ENCODE peak calls at places on chromosomes 11 and 22, in ten cellular contexts. One of them, this sample, is unnamed.

GRCh38 chr22:21029486-21030025 is 2.8 kb downstream of the SLC7A4 start:
- DNase-seq in activated T-cell treated with anti-CD3 and anti-CD28 coated beads for 4 hours: no peak
- DNase-seq in AG08395: no peak
- DNase-seq in upper lobe of right lung: no peak
- DNase-seq in globus pallidus: no peak
- DNase-seq in ACHN: no peak
- DNase-seq in progenitor cell of endocrine pancreas: no peak
- DNase-seq in cardiac fibroblast: no peak
- DNase-seq in tibial artery: no peak
- DNase-seq in MCF 10A: no peak
- DNase-seq in this sample: no peak

GRCh38 chr11:106684944-106685343 is 333.3 kb downstream of the GUCY1A2 start:
- DNase-seq in AG08395: no peak
- DNase-seq in upper lobe of right lung: no peak
- DNase-seq in ACHN: no peak
- DNase-seq in MCF 10A: no peak
- DNase-seq in progenitor cell of endocrine pancreas: no peak
- DNase-seq in activated T-cell treated with anti-CD3 and anti-CD28 coated beads for 4 hours: no peak
- DNase-seq in cardiac fibroblast: no peak
- DNase-seq in tibial artery: no peak
- DNase-seq in globus pallidus: no peak
- DNase-seq in this sample: no peak

GRCh38 chr22:26672060-26672471 is 14.7 kb downstream of the MIAT start:
- DNase-seq in ACHN: no peak
- DNase-seq in tibial artery: no peak
- DNase-seq in globus pallidus: no peak
- DNase-seq in activated T-cell treated with anti-CD3 and anti-CD28 coated beads for 4 hours: no peak
- DNase-seq in upper lobe of right lung: no peak
- DNase-seq in MCF 10A: no peak
- DNase-seq in cardiac fibroblast: no peak
- DNase-seq in AG08395: no peak
- DNase-seq in progenitor cell of endocrine pancreas: no peak
- DNase-seq in this sample: peak; percentile 10

GRCh38 chr11:117188620-117189081 is 10.1 kb downstream of the SIDT2 start:
- DNase-seq in tibial artery: peak; percentile 55
- DNase-seq in progenitor cell of endocrine pancreas: no peak
- DNase-seq in MCF 10A: no peak
- DNase-seq in globus pallidus: no peak
- DNase-seq in ACHN: no peak
- DNase-seq in activated T-cell treated with anti-CD3 and anti-CD28 coated beads for 4 hours: no peak
- DNase-seq in AG08395: no peak
- DNase-seq in cardiac fibroblast: no peak
- DNase-seq in upper lobe of right lung: peak; percentile 80
- DNase-seq in this sample: no peak

GRCh38 chr11:119618208-119618909 is 110.6 kb downstream of the NECTIN1 start:
- DNase-seq in globus pallidus: peak; percentile 98
- DNase-seq in AG08395: no peak
- DNase-seq in cardiac fibroblast: peak; percentile 16
- DNase-seq in activated T-cell treated with anti-CD3 and anti-CD28 coated beads for 4 hours: no peak
- DNase-seq in ACHN: no peak
- DNase-seq in progenitor cell of endocrine pancreas: no peak
- DNase-seq in upper lobe of right lung: no peak
- DNase-seq in tibial artery: peak; percentile 76
- DNase-seq in MCF 10A: no peak
- DNase-seq in this sample: no peak

GRCh38 chr11:69035150-69035958 is 13.4 kb upstream of the TPCN2 start:
- DNase-seq in tibial artery: peak; percentile 56
- DNase-seq in upper lobe of right lung: no peak
- DNase-seq in MCF 10A: no peak
- DNase-seq in cardiac fibroblast: peak; percentile 39
- DNase-seq in AG08395: no peak
- DNase-seq in globus pallidus: no peak
- DNase-seq in progenitor cell of endocrine pancreas: no peak
- DNase-seq in activated T-cell treated with anti-CD3 and anti-CD28 coated beads for 4 hours: no peak
- DNase-seq in ACHN: no peak
- DNase-seq in this sample: no peak

GRCh38 chr11:4454031-4454430 is 4.9 kb downstream of the OR52K2 start:
- DNase-seq in tibial artery: no peak
- DNase-seq in globus pallidus: no peak
- DNase-seq in cardiac fibroblast: no peak
- DNase-seq in AG08395: no peak
- DNase-seq in MCF 10A: peak; percentile 30
- DNase-seq in activated T-cell treated with anti-CD3 and anti-CD28 coated beads for 4 hours: no peak
- DNase-seq in upper lobe of right lung: no peak
- DNase-seq in progenitor cell of endocrine pancreas: no peak
- DNase-seq in ACHN: no peak
- DNase-seq in this sample: no peak

GRCh38 chr22:48756146-48757111 is 1071.2 kb downstream of the BRD1 start:
- DNase-seq in AG08395: no peak
- DNase-seq in cardiac fibroblast: no peak
- DNase-seq in activated T-cell treated with anti-CD3 and anti-CD28 coated beads for 4 hours: no peak
- DNase-seq in tibial artery: no peak
- DNase-seq in progenitor cell of endocrine pancreas: peak; percentile 3
- DNase-seq in upper lobe of right lung: no peak
- DNase-seq in MCF 10A: no peak
- DNase-seq in ACHN: no peak
- DNase-seq in globus pallidus: no peak
- DNase-seq in this sample: no peak

GRCh38 chr11:122330466-122330865 is 214.5 kb upstream of the BLID start:
- DNase-seq in AG08395: no peak
- DNase-seq in MCF 10A: no peak
- DNase-seq in activated T-cell treated with anti-CD3 and anti-CD28 coated beads for 4 hours: no peak
- DNase-seq in upper lobe of right lung: no peak
- DNase-seq in globus pallidus: no peak
- DNase-seq in cardiac fibroblast: no peak
- DNase-seq in progenitor cell of endocrine pancreas: no peak
- DNase-seq in ACHN: no peak
- DNase-seq in tibial artery: no peak
- DNase-seq in this sample: no peak

GRCh38 chr22:20551805-20552449 is 44.5 kb downstream of the MED15 start:
- DNase-seq in tibial artery: peak; percentile 59
- DNase-seq in upper lobe of right lung: no peak
- DNase-seq in globus pallidus: peak; percentile 78
- DNase-seq in activated T-cell treated with anti-CD3 and anti-CD28 coated beads for 4 hours: no peak
- DNase-seq in cardiac fibroblast: no peak
- DNase-seq in progenitor cell of endocrine pancreas: no peak
- DNase-seq in MCF 10A: no peak
- DNase-seq in AG08395: no peak
- DNase-seq in ACHN: peak; percentile 37
- DNase-seq in this sample: peak; percentile 34

GRCh38 chr22:18032455-18033101 is 8.2 kb upstream of the MICAL3 start:
- DNase-seq in upper lobe of right lung: no peak
- DNase-seq in ACHN: peak; percentile 86
- DNase-seq in tibial artery: no peak
- DNase-seq in MCF 10A: peak; percentile 96
- DNase-seq in cardiac fibroblast: peak; percentile 43
- DNase-seq in progenitor cell of endocrine pancreas: no peak
- DNase-seq in globus pallidus: no peak
- DNase-seq in AG08395: peak; percentile 68
- DNase-seq in activated T-cell treated with anti-CD3 and anti-CD28 coated beads for 4 hours: no peak
- DNase-seq in this sample: no peak

GRCh38 chr11:125451400-125452124 is 44.5 kb downstream of the FEZ1 start:
- DNase-seq in ACHN: peak; percentile 22
- DNase-seq in AG08395: no peak
- DNase-seq in activated T-cell treated with anti-CD3 and anti-CD28 coated beads for 4 hours: no peak
- DNase-seq in upper lobe of right lung: peak; percentile 71
- DNase-seq in tibial artery: peak; percentile 57
- DNase-seq in MCF 10A: peak; percentile 5
- DNase-seq in cardiac fibroblast: peak; percentile 61
- DNase-seq in globus pallidus: peak; percentile 97
- DNase-seq in progenitor cell of endocrine pancreas: peak; percentile 28
- DNase-seq in this sample: no peak

GRCh38 chr11:114562166-114562916 is 2.7 kb upstream of the NXPE1 start:
- DNase-seq in progenitor cell of endocrine pancreas: no peak
- DNase-seq in globus pallidus: no peak
- DNase-seq in MCF 10A: no peak
- DNase-seq in ACHN: no peak
- DNase-seq in AG08395: no peak
- DNase-seq in tibial artery: no peak
- DNase-seq in upper lobe of right lung: no peak
- DNase-seq in cardiac fibroblast: peak; percentile 50
- DNase-seq in activated T-cell treated with anti-CD3 and anti-CD28 coated beads for 4 hours: no peak
- DNase-seq in this sample: no peak

GRCh38 chr11:8707541-8708270 is 25.1 kb downstream of the RPL27A start:
- DNase-seq in progenitor cell of endocrine pancreas: no peak
- DNase-seq in ACHN: no peak
- DNase-seq in cardiac fibroblast: no peak
- DNase-seq in AG08395: no peak
- DNase-seq in globus pallidus: no peak
- DNase-seq in tibial artery: peak; percentile 48
- DNase-seq in upper lobe of right lung: no peak
- DNase-seq in activated T-cell treated with anti-CD3 and anti-CD28 coated beads for 4 hours: no peak
- DNase-seq in MCF 10A: no peak
- DNase-seq in this sample: no peak

GRCh38 chr22:48309115-48309705 is 1518.5 kb downstream of the BRD1 start:
- DNase-seq in AG08395: no peak
- DNase-seq in ACHN: no peak
- DNase-seq in tibial artery: no peak
- DNase-seq in upper lobe of right lung: no peak
- DNase-seq in progenitor cell of endocrine pancreas: no peak
- DNase-seq in cardiac fibroblast: no peak
- DNase-seq in globus pallidus: no peak
- DNase-seq in MCF 10A: no peak
- DNase-seq in activated T-cell treated with anti-CD3 and anti-CD28 coated beads for 4 hours: no peak
- DNase-seq in this sample: no peak

GRCh38 chr11:27926981-27927481 is 180.9 kb downstream of the KIF18A start:
- DNase-seq in globus pallidus: no peak
- DNase-seq in ACHN: no peak
- DNase-seq in upper lobe of right lung: no peak
- DNase-seq in tibial artery: no peak
- DNase-seq in cardiac fibroblast: peak; percentile 61
- DNase-seq in AG08395: peak; percentile 87
- DNase-seq in MCF 10A: peak; percentile 73
- DNase-seq in activated T-cell treated with anti-CD3 and anti-CD28 coated beads for 4 hours: no peak
- DNase-seq in progenitor cell of endocrine pancreas: no peak
- DNase-seq in this sample: no peak

GRCh38 chr22:31947296-31947695 is 3.0 kb downstream of the YWHAH start:
- DNase-seq in cardiac fibroblast: peak; percentile 51
- DNase-seq in globus pallidus: no peak
- DNase-seq in ACHN: no peak
- DNase-seq in AG08395: no peak
- DNase-seq in MCF 10A: peak; percentile 70
- DNase-seq in upper lobe of right lung: no peak
- DNase-seq in tibial artery: no peak
- DNase-seq in activated T-cell treated with anti-CD3 and anti-CD28 coated beads for 4 hours: no peak
- DNase-seq in progenitor cell of endocrine pancreas: no peak
- DNase-seq in this sample: no peak

GRCh38 chr11:132311703-132312102 is 941.3 kb downstream of the NTM start:
- DNase-seq in AG08395: no peak
- DNase-seq in MCF 10A: no peak
- DNase-seq in ACHN: no peak
- DNase-seq in tibial artery: no peak
- DNase-seq in globus pallidus: peak; percentile 58
- DNase-seq in upper lobe of right lung: no peak
- DNase-seq in progenitor cell of endocrine pancreas: no peak
- DNase-seq in activated T-cell treated with anti-CD3 and anti-CD28 coated beads for 4 hours: no peak
- DNase-seq in cardiac fibroblast: no peak
- DNase-seq in this sample: no peak

GRCh38 chr11:65591939-65592814 is 3.4 kb downstream of the KCNK7 start:
- DNase-seq in upper lobe of right lung: peak; percentile 69
- DNase-seq in MCF 10A: no peak
- DNase-seq in ACHN: no peak
- DNase-seq in progenitor cell of endocrine pancreas: no peak
- DNase-seq in cardiac fibroblast: no peak
- DNase-seq in AG08395: no peak
- DNase-seq in globus pallidus: no peak
- DNase-seq in tibial artery: peak; percentile 63
- DNase-seq in activated T-cell treated with anti-CD3 and anti-CD28 coated beads for 4 hours: no peak
- DNase-seq in this sample: no peak

GRCh38 chr22:41052661-41053490 is 39.5 kb upstream of the EP300 start:
- DNase-seq in progenitor cell of endocrine pancreas: no peak
- DNase-seq in tibial artery: no peak
- DNase-seq in ACHN: no peak
- DNase-seq in AG08395: peak; percentile 20
- DNase-seq in activated T-cell treated with anti-CD3 and anti-CD28 coated beads for 4 hours: no peak
- DNase-seq in globus pallidus: no peak
- DNase-seq in MCF 10A: no peak
- DNase-seq in cardiac fibroblast: peak; percentile 62
- DNase-seq in upper lobe of right lung: no peak
- DNase-seq in this sample: no peak

GRCh38 chr11:124879229-124879998 is 14.2 kb downstream of the ROBO3 start:
- DNase-seq in MCF 10A: no peak
- DNase-seq in globus pallidus: no peak
- DNase-seq in cardiac fibroblast: no peak
- DNase-seq in upper lobe of right lung: peak; percentile 60
- DNase-seq in ACHN: no peak
- DNase-seq in activated T-cell treated with anti-CD3 and anti-CD28 coated beads for 4 hours: no peak
- DNase-seq in tibial artery: no peak
- DNase-seq in progenitor cell of endocrine pancreas: no peak
- DNase-seq in AG08395: no peak
- DNase-seq in this sample: no peak

GRCh38 chr11:128506999-128507591 is 80.3 kb downstream of the ETS1 start:
- DNase-seq in tibial artery: peak; percentile 96
- DNase-seq in cardiac fibroblast: peak; percentile 94
- DNase-seq in upper lobe of right lung: peak; percentile 76
- DNase-seq in activated T-cell treated with anti-CD3 and anti-CD28 coated beads for 4 hours: no peak
- DNase-seq in MCF 10A: peak; percentile 88
- DNase-seq in ACHN: peak; percentile 74
- DNase-seq in progenitor cell of endocrine pancreas: no peak
- DNase-seq in globus pallidus: no peak
- DNase-seq in AG08395: peak; percentile 88
- DNase-seq in this sample: no peak

GRCh38 chr11:35232961-35233360 is 94.0 kb downstream of the CD44 start:
- DNase-seq in globus pallidus: no peak
- DNase-seq in cardiac fibroblast: no peak
- DNase-seq in ACHN: no peak
- DNase-seq in tibial artery: no peak
- DNase-seq in upper lobe of right lung: no peak
- DNase-seq in MCF 10A: no peak
- DNase-seq in progenitor cell of endocrine pancreas: no peak
- DNase-seq in activated T-cell treated with anti-CD3 and anti-CD28 coated beads for 4 hours: no peak
- DNase-seq in AG08395: no peak
- DNase-seq in this sample: no peak

GRCh38 chr22:33896801-33897620 is 23.3 kb downstream of the LARGE1 start:
- DNase-seq in tibial artery: no peak
- DNase-seq in globus pallidus: no peak
- DNase-seq in activated T-cell treated with anti-CD3 and anti-CD28 coated beads for 4 hours: no peak
- DNase-seq in AG08395: peak; percentile 54
- DNase-seq in ACHN: no peak
- DNase-seq in upper lobe of right lung: no peak
- DNase-seq in progenitor cell of endocrine pancreas: no peak
- DNase-seq in MCF 10A: no peak
- DNase-seq in cardiac fibroblast: no peak
- DNase-seq in this sample: no peak

GRCh38 chr11:46237248-46238077 is 40.0 kb upstream of the CREB3L1 start:
- DNase-seq in upper lobe of right lung: peak; percentile 81
- DNase-seq in cardiac fibroblast: peak; percentile 87
- DNase-seq in AG08395: peak; percentile 86
- DNase-seq in globus pallidus: no peak
- DNase-seq in progenitor cell of endocrine pancreas: no peak
- DNase-seq in activated T-cell treated with anti-CD3 and anti-CD28 coated beads for 4 hours: peak; percentile 49
- DNase-seq in tibial artery: peak; percentile 42
- DNase-seq in ACHN: peak; percentile 91
- DNase-seq in MCF 10A: peak; percentile 96
- DNase-seq in this sample: peak; percentile 45

This sample was measured in stimulated activated CD4-positive, alpha-beta T cell treated with anti-CD3 and anti-CD28 coated beads, Interleukin-12 subunit alpha, Interleukin-12 subunit beta, amount 100 ng/mL, for 4 hours.